ENCODE peak calls at places on chromosomes 4 and X, in four cellular contexts. V is HepG2, E is A549, F is NB4. W is an unnamed sample.

GRCh38 chr4:126888968-126889367 is 743.8 kb upstream of the INTU start:
- DNase-seq in V (no peak), E (no peak), F (no peak), W (no peak)

GRCh38 chr4:80185787-80186548 is 11.3 kb upstream of the PRDM8 start:
- DNase-seq in V (no peak), E (no peak), F (no peak), W (no peak)

GRCh38 chr4:184689681-184690080 is 40.1 kb downstream of the PRIMPOL start:
- DNase-seq in V (no peak), E (no peak), F (no peak), W (no peak)

GRCh38 chr4:47413515-47413914 is 50.0 kb downstream of the COMMD8 start:
- DNase-seq in V (no peak), E (no peak), F (no peak), W (no peak)

GRCh38 chrX:103678199-103678993 is 8.1 kb downstream of the MORF4L2 start:
- DNase-seq in V (no peak), E (no peak), F (no peak), W (no peak)

GRCh38 chr4:168453146-168453545 is 27.1 kb downstream of the DDX60L start:
- DNase-seq in V (no peak), E (no peak), F (no peak), W (no peak)

GRCh38 chr4:21780158-21780557 is 168.4 kb downstream of the KCNIP4 start:
- DNase-seq in V (no peak), E (no peak), F (no peak), W (no peak)

GRCh38 chr4:181957088-181957487 is 286.1 kb upstream of the TENM3 start:
- DNase-seq in V (no peak), E (no peak), F (no peak), W (no peak)

GRCh38 chrX:2766921-2767320 is 15.1 kb downstream of the XG start:
- DNase-seq in V (no peak), E (no peak), F (peak; percentile 75), W (no peak)

GRCh38 chr4:56308384-56308783 is 78.9 kb downstream of the AASDH start:
- DNase-seq in V (no peak), E (no peak), F (no peak), W (no peak)

GRCh38 chr4:65416875-65417274 is 253.4 kb downstream of the EPHA5 start:
- DNase-seq in V (no peak), E (no peak), F (no peak), W (no peak)

GRCh38 chr4:113288691-113289090 is 239.2 kb downstream of the ANK2 start:
- DNase-seq in V (no peak), E (no peak), F (no peak), W (no peak)

GRCh38 chrX:16552546-16552945 is 97.4 kb upstream of the S100G start:
- DNase-seq in V (no peak), E (no peak), F (no peak), W (no peak)

GRCh38 chrX:72126048-72126415 is 5.7 kb downstream of the RTL5 start:
- DNase-seq in V (no peak), E (no peak), F (no peak), W (no peak)

GRCh38 chr4:121219222-121219621 is 55.1 kb upstream of the TNIP3 start:
- DNase-seq in V (no peak), E (no peak), F (no peak), W (no peak)

GRCh38 chr4:130576218-130576617 is 1480.3 kb downstream of the C4orf33 start:
- DNase-seq in V (no peak), E (no peak), F (no peak), W (no peak)

GRCh38 chr4:113183032-113183573 is 133.7 kb downstream of the ANK2 start:
- DNase-seq in V (no peak), E (no peak), F (no peak), W (no peak)

GRCh38 chrX:10579753-10580060 is 40.7 kb downstream of the MID1 start:
- DNase-seq in V (no peak), E (no peak), F (no peak), W (no peak)

GRCh38 chrX:107714196-107714811 is 61.3 kb downstream of the TSC22D3 start:
- DNase-seq in V (no peak), E (no peak), F (peak; percentile 22), W (no peak)

GRCh38 chr4:107718351-107718965 is 1.6 kb downstream of the PAPSS1 start:
- DNase-seq in V (no peak), E (no peak), F (peak; percentile 68), W (peak; percentile 50)

GRCh38 chr4:41661447-41662076 is 87.0 kb downstream of the PHOX2B start:
- DNase-seq in V (peak; percentile 12), E (peak; percentile 35), F (peak; percentile 61), W (no peak)

GRCh38 chr4:2290488-2290887 is 28.6 kb upstream of the MXD4 start:
- DNase-seq in V (no peak), E (no peak), F (no peak), W (no peak)

GRCh38 chr4:76212851-76213414 is 691 bp downstream of the SCARB2 start:
- DNase-seq in V (no peak), E (peak; percentile 20), F (no peak), W (no peak)

GRCh38 chr4:66927937-66928336 is 617.4 kb downstream of the CENPC start:
- DNase-seq in V (no peak), E (no peak), F (no peak), W (no peak)

GRCh38 chr4:55013431-55013955 is 111.9 kb downstream of the KDR start:
- DNase-seq in V (no peak), E (no peak), F (no peak), W (no peak)

GRCh38 chrX:55717521-55718497 is at the start of gene RRAGB:
- DNase-seq in V (peak; percentile 92), E (peak; percentile 97), F (peak; percentile 93), W (peak; percentile 90)

GRCh38 chrX:147853701-147854100 is 58.0 kb upstream of the FMR1 start:
- DNase-seq in V (no peak), E (no peak), F (peak; percentile 3), W (no peak)

GRCh38 chr4:57312296-57312695 is 202.1 kb upstream of the IGFBP7 start:
- DNase-seq in V (no peak), E (no peak), F (no peak), W (no peak)

GRCh38 chr4:41212221-41213203 is 1.8 kb downstream of the APBB2 start:
- DNase-seq in V (peak; percentile 64), E (peak; percentile 62), F (peak; percentile 79), W (peak; percentile 70)

GRCh38 chr4:98260047-98260578 is 1.1 kb upstream of the RAP1GDS1 start:
- DNase-seq in V (peak; percentile 52), E (peak; percentile 36), F (no peak), W (no peak)

GRCh38 chr4:53378171-53378482 is 686 bp downstream of the FIP1L1 start:
- DNase-seq in V (no peak), E (no peak), F (no peak), W (no peak)

GRCh38 chrX:115362334-115363095 is 73.0 kb downstream of the LUZP4 start:
- DNase-seq in V (no peak), E (no peak), F (peak; percentile 12), W (no peak)

GRCh38 chr4:100495074-100495473 is 22.7 kb downstream of the EMCN start:
- DNase-seq in V (no peak), E (no peak), F (no peak), W (no peak)

GRCh38 chr4:100492129-100492528 is 25.7 kb downstream of the EMCN start:
- DNase-seq in V (no peak), E (no peak), F (no peak), W (no peak)

GRCh38 chr4:100497729-100498250 is 20.0 kb downstream of the EMCN start:
- DNase-seq in V (no peak), E (no peak), F (no peak), W (no peak)

GRCh38 chr4:100493756-100494155 is 24.1 kb downstream of the EMCN start:
- DNase-seq in V (no peak), E (no peak), F (no peak), W (no peak)

DNA sequence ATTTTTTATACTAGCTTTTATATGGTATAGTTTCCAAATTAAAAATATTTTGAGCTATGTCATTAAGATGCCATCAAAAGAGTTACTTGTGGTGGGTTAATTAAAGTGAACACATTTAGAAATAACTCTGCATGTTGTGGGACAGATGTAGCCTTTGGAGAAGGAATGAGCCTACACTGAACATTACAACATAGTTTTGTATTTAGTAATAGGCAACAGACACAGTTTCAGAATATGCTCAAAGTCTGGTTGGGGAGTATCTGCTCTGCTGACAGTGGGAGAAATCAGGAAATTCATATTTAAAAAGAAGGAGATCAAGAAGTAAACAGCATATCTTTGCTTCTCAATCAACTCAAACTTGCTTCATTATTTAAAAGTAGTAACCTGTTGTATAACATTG is 23.7 kb downstream of the EMCN start:
- DNase-seq in V (no peak), E (no peak), F (no peak), W (no peak)
- TF ChIP-seq MYC in V (no peak), E (no peak), F (no peak), W (no peak)

DNA sequence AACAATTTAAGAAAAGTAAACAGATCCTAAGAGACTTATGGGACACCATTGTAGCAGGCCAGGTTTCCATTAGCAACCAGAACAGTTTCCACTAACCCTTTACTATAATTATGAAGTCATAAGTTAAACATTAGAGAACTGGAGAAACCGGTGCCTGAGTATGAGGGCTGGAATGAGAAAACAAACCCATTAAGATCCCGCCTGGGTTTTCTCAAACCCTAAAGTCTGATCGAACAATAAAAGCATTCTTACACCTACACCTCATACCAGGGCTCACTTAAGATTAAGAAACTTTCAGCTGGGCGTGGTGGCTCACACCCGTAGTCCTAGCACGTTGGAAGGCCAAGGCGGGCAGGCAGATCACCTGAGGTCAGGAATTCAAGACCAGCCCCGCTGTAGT is 13.7 kb upstream of the DHX15 start:
- DNase-seq in V (peak; percentile 60), E (peak; percentile 27), F (no peak), W (no peak)
- TF ChIP-seq MYC in V (no peak), E (no peak), F (no peak), W (no peak)

DNA sequence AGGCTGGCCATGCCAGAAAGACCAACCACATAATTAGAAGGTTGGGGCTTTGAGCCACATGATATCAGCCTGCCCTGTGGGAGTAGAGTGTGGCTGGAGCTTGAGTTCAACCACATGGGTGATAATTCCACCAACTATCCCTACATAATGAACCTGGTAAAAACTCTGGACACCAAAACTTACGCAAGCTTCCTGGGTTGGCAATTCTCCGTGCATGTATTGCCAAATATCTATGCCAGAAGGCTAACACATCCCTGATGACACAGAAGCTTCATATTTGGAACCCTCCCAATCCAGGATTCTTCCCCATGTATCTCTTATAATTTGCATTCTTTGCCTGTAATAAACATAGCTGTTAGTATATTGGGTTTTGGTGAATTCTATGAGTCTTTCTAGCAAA is 68.2 kb downstream of the FUNDC1 start:
- DNase-seq in V (no peak), E (no peak), F (peak; percentile 10), W (no peak)
- TF ChIP-seq MYC in V (no peak), E (no peak), F (no peak), W (no peak)

GRCh38 chr4:61319156-61319555 is 119.0 kb downstream of the ADGRL3 start:
- DNase-seq in V (no peak), E (no peak), F (no peak), W (no peak)

GRCh38 chr4:61320154-61320553 is 120.0 kb downstream of the ADGRL3 start:
- DNase-seq in V (no peak), E (no peak), F (no peak), W (no peak)
- TF ChIP-seq MYC in V (no peak), E (no peak), F (no peak), W (no peak)

GRCh38 chrX:13627306-13627705 is 25.6 kb upstream of the TCEANC start:
- DNase-seq in V (no peak), E (no peak), F (no peak), W (no peak)

GRCh38 chrX:13620202-13620601 is 32.7 kb upstream of the TCEANC start:
- DNase-seq in V (no peak), E (no peak), F (no peak), W (no peak)

GRCh38 chrX:13622565-13622964 is 30.4 kb upstream of the TCEANC start:
- DNase-seq in V (no peak), E (no peak), F (no peak), W (no peak)
- TF ChIP-seq MYC in V (no peak), E (no peak), F (no peak), W (no peak)

W was measured in GM12878.